ENCODE peak calls at places on chromosomes 7 and 10, in seven cellular contexts. F is stomach, X is hepatocyte, C is OCI-LY7, Z is lower lobe of right lung, T is GM23248, L is RWPE2. V is an unnamed sample. For H3K4me1, the result is how much of the 10 kb centered on the place peaks cover.

GRCh38 chr7:22377690-22378089 is 20.7 kb upstream of the RAPGEF5 start:
- DNase-seq in X (no peak), Z (no peak), L (no peak), C (no peak), T (no peak), F (no peak), V (no peak)

GRCh38 chr10:5043716-5044115 is 40.1 kb upstream of the AKR1C2 start:
- DNase-seq in C (no peak), T (peak), X (no peak), Z (peak), F (peak), L (no peak), V (peak)

GRCh38 chr7:90461216-90461615 is 8.2 kb upstream of the PTTG1IP2 start:
- DNase-seq in F (no peak), X (no peak), Z (no peak), C (no peak), T (peak), L (no peak), V (no peak)

GRCh38 chr10:61757001-61757400 is 94.3 kb downstream of the CABCOCO1 start:
- DNase-seq in T (no peak), C (no peak), L (no peak), X (no peak), F (no peak), Z (no peak), V (no peak)

GRCh38 chr10:132832186-132832983 is 46.4 kb upstream of the NKX6-2 start:
- DNase-seq in C (no peak), T (no peak), Z (no peak), L (no peak), X (no peak), F (no peak), V (no peak)

GRCh38 chr10:125823663-125824251 is 411 bp downstream of the BCCIP start:
- DNase-seq in T (peak), C (peak), L (no peak), Z (no peak), X (peak), F (no peak), V (no peak)

GRCh38 chr10:44193156-44193555 is 191.7 kb downstream of the CXCL12 start:
- DNase-seq in L (no peak), F (no peak), C (no peak), Z (no peak), X (no peak), T (no peak), V (no peak)

GRCh38 chr10:21732067-21732772 is 198.2 kb downstream of the MLLT10 start:
- DNase-seq in C (peak), L (no peak), Z (no peak), F (no peak), T (peak), X (peak), V (peak)

GRCh38 chr10:2839081-2839725 is 228.1 kb upstream of the PFKP start:
- DNase-seq in X (peak), C (peak), L (no peak), F (no peak), T (peak), Z (peak), V (peak)

GRCh38 chr7:19249281-19249680 is 104.1 kb upstream of the FERD3L start:
- DNase-seq in F (no peak), Z (no peak), L (no peak), T (peak), X (no peak), C (no peak), V (no peak)

GRCh38 chr10:117905404-117905803 is 141.3 kb downstream of the RAB11FIP2 start:
- DNase-seq in C (no peak), X (no peak), T (no peak), Z (no peak), L (no peak), F (no peak), V (no peak)

DNA sequence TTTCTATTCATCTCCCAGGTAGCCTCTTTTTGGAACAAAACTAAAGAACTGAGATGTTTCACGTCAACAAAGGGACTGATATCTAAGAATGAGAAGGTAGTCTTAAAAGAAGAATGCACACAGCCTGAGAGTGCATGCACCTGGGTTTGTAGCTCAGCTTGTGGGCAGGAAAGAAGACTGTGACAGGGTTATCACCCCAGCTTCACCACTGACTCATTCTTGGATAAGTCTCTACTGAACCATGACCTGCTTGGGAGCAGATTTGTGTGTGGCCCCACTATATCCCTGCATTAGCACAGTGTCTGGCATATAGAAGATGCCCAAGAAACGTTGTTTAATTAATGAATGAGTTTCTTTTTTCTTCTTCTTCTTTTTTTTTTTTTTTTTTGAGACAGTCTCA is 187.5 kb downstream of the GPAM start:
- DNase-seq in F (no peak), L (no peak), X (no peak), Z (no peak), T (no peak), C (no peak), V (no peak)
- H3K4me3 ChIP-seq in F (no peak), L (no peak), X (no peak), Z (no peak), T (no peak), C (no peak), V (no peak)

GRCh38 chr7:69620063-69620462 is 21.8 kb downstream of the AUTS2 start:
- DNase-seq in T (no peak), X (no peak), F (no peak), C (no peak), L (no peak), Z (no peak), V (no peak)
- H3K4me1 ChIP-seq in T (under half), X (under half), F (under half), C (half or more), L (under half), Z (under half), V (under half)

GRCh38 chr7:39709768-39710291 is 86.5 kb downstream of the RALA start:
- DNase-seq in X (peak), L (no peak), T (peak), Z (no peak), C (no peak), F (no peak), V (no peak)
- H3K27ac ChIP-seq in X (no peak), L (no peak), T (no peak), Z (no peak), C (no peak), F (no peak), V (no peak)

GRCh38 chr10:35488228-35488627 is 116.9 kb upstream of the GJD4 start:
- DNase-seq in T (no peak), Z (no peak), X (no peak), C (no peak), L (no peak), F (no peak), V (no peak)
- H3K4me3 ChIP-seq in T (no peak), Z (no peak), X (no peak), C (no peak), L (no peak), F (no peak), V (no peak)

GRCh38 chr10:69474688-69475432 is 23.6 kb downstream of the TSPAN15 start:
- DNase-seq in Z (no peak), F (no peak), T (peak), L (no peak), X (peak), C (no peak), V (peak)
- H3K4me1 ChIP-seq in Z (half or more), F (half or more), T (under half), L (under half), X (under half), C (under half), V (under half)

GRCh38 chr7:106216517-106217088 is 68.2 kb downstream of the NAMPT start:
- DNase-seq in X (peak), T (peak), C (no peak), Z (no peak), L (no peak), F (peak), V (peak)
- H3K27ac ChIP-seq in X (peak), T (peak), C (no peak), Z (peak), L (peak), F (peak), V (no peak)

V was measured in small intestine.